ENCODE peak calls at places on chromosome 4, in four cellular contexts. One of them, this sample, is unnamed.

GRCh38 chr4:87313756-87314155 is 8.9 kb downstream of the HSD17B13 start:
- DNase-seq in fibroblast of the aortic adventitia: peak
- DNase-seq in OCI-LY7: no peak
- DNase-seq in choroid plexus epithelial cell: no peak
- DNase-seq in this sample: no peak

GRCh38 chr4:168319486-168320019 is 1.0 kb upstream of the DDX60 start:
- DNase-seq in fibroblast of the aortic adventitia: no peak
- DNase-seq in OCI-LY7: no peak
- DNase-seq in choroid plexus epithelial cell: no peak
- DNase-seq in this sample: no peak

GRCh38 chr4:107857741-107858140 is 33.0 kb downstream of the SGMS2 start:
- DNase-seq in fibroblast of the aortic adventitia: no peak
- DNase-seq in OCI-LY7: no peak
- DNase-seq in choroid plexus epithelial cell: no peak
- DNase-seq in this sample: no peak

GRCh38 chr4:109552240-109552639 is 7.8 kb upstream of the MCUB start:
- DNase-seq in fibroblast of the aortic adventitia: no peak
- DNase-seq in OCI-LY7: no peak
- DNase-seq in choroid plexus epithelial cell: no peak
- DNase-seq in this sample: no peak

GRCh38 chr4:169198167-169198566 is 72.6 kb downstream of the SH3RF1 start:
- DNase-seq in fibroblast of the aortic adventitia: no peak
- DNase-seq in OCI-LY7: no peak
- DNase-seq in choroid plexus epithelial cell: no peak
- DNase-seq in this sample: no peak

GRCh38 chr4:40990202-40990898 is 224.0 kb downstream of the APBB2 start:
- DNase-seq in fibroblast of the aortic adventitia: peak
- DNase-seq in OCI-LY7: no peak
- DNase-seq in choroid plexus epithelial cell: peak
- DNase-seq in this sample: peak

GRCh38 chr4:18155062-18156041 is 133.8 kb upstream of the LCORL start:
- DNase-seq in fibroblast of the aortic adventitia: no peak
- DNase-seq in OCI-LY7: no peak
- DNase-seq in choroid plexus epithelial cell: no peak
- DNase-seq in this sample: no peak

GRCh38 chr4:176302283-176303275 is 17.2 kb upstream of the SPCS3 start:
- DNase-seq in fibroblast of the aortic adventitia: peak
- DNase-seq in OCI-LY7: no peak
- DNase-seq in choroid plexus epithelial cell: peak
- DNase-seq in this sample: peak

GRCh38 chr4:36872679-36873078 is 371.9 kb upstream of the NWD2 start:
- DNase-seq in fibroblast of the aortic adventitia: no peak
- DNase-seq in OCI-LY7: no peak
- DNase-seq in choroid plexus epithelial cell: no peak
- DNase-seq in this sample: no peak

GRCh38 chr4:7070729-7071511 is 3.1 kb upstream of the GRPEL1 start:
- DNase-seq in fibroblast of the aortic adventitia: peak
- DNase-seq in OCI-LY7: peak
- DNase-seq in choroid plexus epithelial cell: peak
- DNase-seq in this sample: peak

GRCh38 chr4:36348403-36348938 is 67.1 kb downstream of the DTHD1 start:
- DNase-seq in fibroblast of the aortic adventitia: no peak
- DNase-seq in OCI-LY7: peak
- DNase-seq in choroid plexus epithelial cell: no peak
- DNase-seq in this sample: no peak

GRCh38 chr4:26171953-26172352 is 148.9 kb upstream of the RBPJ start:
- DNase-seq in fibroblast of the aortic adventitia: peak
- DNase-seq in OCI-LY7: no peak
- DNase-seq in choroid plexus epithelial cell: peak
- DNase-seq in this sample: peak

GRCh38 chr4:40055379-40055872 is 1.2 kb upstream of the N4BP2 start:
- DNase-seq in fibroblast of the aortic adventitia: no peak
- DNase-seq in OCI-LY7: no peak
- DNase-seq in choroid plexus epithelial cell: peak
- DNase-seq in this sample: no peak

DNA sequence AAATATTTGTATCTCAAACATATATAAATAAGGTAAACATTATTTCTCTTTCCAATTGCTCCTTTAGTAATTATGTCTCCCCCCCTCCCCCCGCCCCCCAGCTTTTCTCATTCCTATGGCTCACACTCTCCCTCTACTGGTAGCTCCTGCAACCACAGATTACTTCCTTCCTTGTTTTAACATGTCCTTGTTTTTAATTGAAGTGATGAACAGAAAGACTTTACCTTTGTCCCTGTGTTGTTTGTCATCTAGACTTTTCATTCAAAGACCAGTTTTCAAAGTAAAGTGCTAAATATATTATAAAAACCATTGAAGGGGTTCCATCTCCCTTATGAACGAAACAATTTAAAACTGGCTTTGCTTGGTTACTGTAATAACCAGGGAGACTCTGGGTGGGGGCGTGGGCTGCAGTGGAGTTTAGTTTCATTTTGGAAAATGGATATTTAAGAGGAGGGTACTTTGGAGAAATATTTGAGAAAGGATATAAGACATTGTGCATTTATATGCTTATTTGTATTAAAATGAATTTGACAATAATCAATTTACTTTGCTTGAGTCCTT is 352.9 kb downstream of the RAPGEF2 start:
- DNase-seq in fibroblast of the aortic adventitia: peak
- DNase-seq in OCI-LY7: peak
- DNase-seq in choroid plexus epithelial cell: peak
- DNase-seq in this sample: no peak
- H3K4me3 ChIP-seq in fibroblast of the aortic adventitia: no peak
- H3K4me3 ChIP-seq in OCI-LY7: no peak
- H3K4me3 ChIP-seq in choroid plexus epithelial cell: peak
- H3K4me3 ChIP-seq in this sample: no peak

GRCh38 chr4:48031802-48032525 is 15.4 kb downstream of the NIPAL1 start:
- DNase-seq in fibroblast of the aortic adventitia: peak
- DNase-seq in OCI-LY7: no peak
- DNase-seq in choroid plexus epithelial cell: peak
- DNase-seq in this sample: peak

GRCh38 chr4:48032721-48033120 is 16.1 kb downstream of the NIPAL1 start:
- DNase-seq in fibroblast of the aortic adventitia: peak
- DNase-seq in OCI-LY7: no peak
- DNase-seq in choroid plexus epithelial cell: peak
- DNase-seq in this sample: no peak

GRCh38 chr4:48037117-48037462 is 20.5 kb downstream of the NIPAL1 start:
- DNase-seq in fibroblast of the aortic adventitia: no peak
- DNase-seq in OCI-LY7: peak
- DNase-seq in choroid plexus epithelial cell: no peak
- DNase-seq in this sample: no peak

GRCh38 chr4:48035952-48036351 is 19.4 kb downstream of the NIPAL1 start:
- DNase-seq in fibroblast of the aortic adventitia: no peak
- DNase-seq in OCI-LY7: no peak
- DNase-seq in choroid plexus epithelial cell: no peak
- DNase-seq in this sample: no peak

GRCh38 chr4:48033825-48034413 is 17.3 kb downstream of the NIPAL1 start:
- DNase-seq in fibroblast of the aortic adventitia: peak
- DNase-seq in OCI-LY7: peak
- DNase-seq in choroid plexus epithelial cell: peak
- DNase-seq in this sample: no peak
- TF ChIP-seq CTCF in fibroblast of the aortic adventitia: peak
- TF ChIP-seq CTCF in OCI-LY7: peak
- TF ChIP-seq CTCF in choroid plexus epithelial cell: peak
- TF ChIP-seq CTCF in this sample: peak

GRCh38 chr4:74033721-74034120 is 4.8 kb downstream of the CXCL3 start:
- DNase-seq in fibroblast of the aortic adventitia: peak
- DNase-seq in OCI-LY7: no peak
- DNase-seq in choroid plexus epithelial cell: no peak
- DNase-seq in this sample: no peak

GRCh38 chr4:74041418-74041817 is 2.9 kb upstream of the CXCL3 start:
- DNase-seq in fibroblast of the aortic adventitia: no peak
- DNase-seq in OCI-LY7: no peak
- DNase-seq in choroid plexus epithelial cell: no peak
- DNase-seq in this sample: no peak

GRCh38 chr4:74039065-74039763 is 725 bp upstream of the CXCL3 start:
- DNase-seq in fibroblast of the aortic adventitia: peak
- DNase-seq in OCI-LY7: no peak
- DNase-seq in choroid plexus epithelial cell: peak
- DNase-seq in this sample: no peak

GRCh38 chr4:74038161-74039064 is at the start of gene CXCL3:
- DNase-seq in fibroblast of the aortic adventitia: peak
- DNase-seq in OCI-LY7: no peak
- DNase-seq in choroid plexus epithelial cell: peak
- DNase-seq in this sample: no peak

DNA sequence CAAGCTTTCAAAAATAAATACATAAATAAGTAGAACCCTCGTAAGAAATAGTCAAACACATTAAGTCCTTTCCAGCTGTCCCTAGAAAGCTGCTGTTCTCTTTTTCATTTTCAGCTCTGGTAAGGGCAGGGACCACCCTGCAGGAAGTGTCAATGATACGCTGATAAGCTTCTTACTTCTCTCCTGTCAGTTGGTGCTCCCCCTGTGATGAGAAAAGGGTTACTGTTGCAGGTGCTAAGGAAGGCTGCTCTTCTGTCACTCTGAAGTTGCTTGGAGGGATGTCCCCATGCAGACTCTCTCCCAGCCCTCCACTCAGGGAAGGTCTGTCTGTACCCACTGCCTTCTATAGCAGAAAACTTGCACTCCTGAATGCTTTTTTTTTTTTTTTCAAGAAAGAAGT is 1.4 kb downstream of the CXCL3 start:
- DNase-seq in fibroblast of the aortic adventitia: no peak
- DNase-seq in OCI-LY7: no peak
- DNase-seq in choroid plexus epithelial cell: no peak
- DNase-seq in this sample: no peak
- H3K4me3 ChIP-seq in fibroblast of the aortic adventitia: peak
- H3K4me3 ChIP-seq in OCI-LY7: no peak
- H3K4me3 ChIP-seq in choroid plexus epithelial cell: peak
- H3K4me3 ChIP-seq in this sample: peak

GRCh38 chr4:78592104-78592783 is 40.7 kb downstream of the ANXA3 start:
- DNase-seq in fibroblast of the aortic adventitia: no peak
- DNase-seq in OCI-LY7: peak
- DNase-seq in choroid plexus epithelial cell: no peak
- DNase-seq in this sample: no peak
- TF ChIP-seq CTCF in fibroblast of the aortic adventitia: peak
- TF ChIP-seq CTCF in OCI-LY7: peak
- TF ChIP-seq CTCF in choroid plexus epithelial cell: peak
- TF ChIP-seq CTCF in this sample: peak

GRCh38 chr4:143358923-143359694 is 22.4 kb downstream of the GAB1 start:
- DNase-seq in fibroblast of the aortic adventitia: peak
- DNase-seq in OCI-LY7: peak
- DNase-seq in choroid plexus epithelial cell: peak
- DNase-seq in this sample: no peak
- H3K4me3 ChIP-seq in fibroblast of the aortic adventitia: peak
- H3K4me3 ChIP-seq in OCI-LY7: peak
- H3K4me3 ChIP-seq in choroid plexus epithelial cell: no peak
- H3K4me3 ChIP-seq in this sample: no peak

GRCh38 chr4:119040261-119040660 is 95.4 kb upstream of the MYOZ2 start:
- DNase-seq in fibroblast of the aortic adventitia: no peak
- DNase-seq in OCI-LY7: no peak
- DNase-seq in choroid plexus epithelial cell: peak
- DNase-seq in this sample: no peak

GRCh38 chr4:119040711-119041185 is 94.9 kb upstream of the MYOZ2 start:
- DNase-seq in fibroblast of the aortic adventitia: peak
- DNase-seq in OCI-LY7: no peak
- DNase-seq in choroid plexus epithelial cell: peak
- DNase-seq in this sample: peak

GRCh38 chr4:119038465-119038864 is 97.2 kb upstream of the MYOZ2 start:
- DNase-seq in fibroblast of the aortic adventitia: peak
- DNase-seq in OCI-LY7: no peak
- DNase-seq in choroid plexus epithelial cell: peak
- DNase-seq in this sample: no peak

GRCh38 chr4:119039160-119039559 is 96.5 kb upstream of the MYOZ2 start:
- DNase-seq in fibroblast of the aortic adventitia: no peak
- DNase-seq in OCI-LY7: no peak
- DNase-seq in choroid plexus epithelial cell: no peak
- DNase-seq in this sample: no peak

DNA sequence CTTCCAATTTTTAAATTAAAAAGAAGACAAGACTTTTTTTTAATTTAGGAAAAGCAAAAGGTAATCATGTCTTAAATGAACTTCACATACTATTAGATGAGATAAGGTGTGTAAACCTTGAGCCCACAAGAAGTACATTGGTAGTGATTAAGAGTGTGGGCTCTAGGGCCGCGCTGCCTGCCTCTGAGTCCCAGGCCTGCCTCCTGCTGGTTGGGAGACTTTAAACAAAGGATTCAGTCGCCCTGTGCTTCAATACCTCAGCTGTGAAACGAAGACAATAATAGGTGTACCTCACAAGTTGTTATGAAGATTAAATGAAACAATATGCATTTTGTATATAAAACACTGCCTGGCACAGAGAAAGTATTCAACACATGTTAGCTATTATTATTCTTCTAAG is 95.9 kb upstream of the MYOZ2 start:
- DNase-seq in fibroblast of the aortic adventitia: no peak
- DNase-seq in OCI-LY7: peak
- DNase-seq in choroid plexus epithelial cell: peak
- DNase-seq in this sample: no peak
- TF ChIP-seq CTCF in fibroblast of the aortic adventitia: no peak
- TF ChIP-seq CTCF in OCI-LY7: peak
- TF ChIP-seq CTCF in choroid plexus epithelial cell: peak
- TF ChIP-seq CTCF in this sample: peak

GRCh38 chr4:575281-576141 is 584 bp downstream of the TMEM271 start:
- DNase-seq in fibroblast of the aortic adventitia: peak
- DNase-seq in OCI-LY7: no peak
- DNase-seq in choroid plexus epithelial cell: peak
- DNase-seq in this sample: peak

GRCh38 chr4:576245-576821 is at the start of gene TMEM271:
- DNase-seq in fibroblast of the aortic adventitia: no peak
- DNase-seq in OCI-LY7: no peak
- DNase-seq in choroid plexus epithelial cell: no peak
- DNase-seq in this sample: no peak

GRCh38 chr4:573122-573892 is 2.8 kb downstream of the TMEM271 start:
- DNase-seq in fibroblast of the aortic adventitia: no peak
- DNase-seq in OCI-LY7: no peak
- DNase-seq in choroid plexus epithelial cell: no peak
- DNase-seq in this sample: no peak

GRCh38 chr4:572594-572993 is 3.5 kb downstream of the TMEM271 start:
- DNase-seq in fibroblast of the aortic adventitia: no peak
- DNase-seq in OCI-LY7: no peak
- DNase-seq in choroid plexus epithelial cell: no peak
- DNase-seq in this sample: no peak

GRCh38 chr4:574346-575161 is 1.5 kb downstream of the TMEM271 start:
- DNase-seq in fibroblast of the aortic adventitia: no peak
- DNase-seq in OCI-LY7: no peak
- DNase-seq in choroid plexus epithelial cell: no peak
- DNase-seq in this sample: no peak
- H3K4me3 ChIP-seq in fibroblast of the aortic adventitia: no peak
- H3K4me3 ChIP-seq in OCI-LY7: no peak
- H3K4me3 ChIP-seq in choroid plexus epithelial cell: no peak
- H3K4me3 ChIP-seq in this sample: no peak

DNA sequence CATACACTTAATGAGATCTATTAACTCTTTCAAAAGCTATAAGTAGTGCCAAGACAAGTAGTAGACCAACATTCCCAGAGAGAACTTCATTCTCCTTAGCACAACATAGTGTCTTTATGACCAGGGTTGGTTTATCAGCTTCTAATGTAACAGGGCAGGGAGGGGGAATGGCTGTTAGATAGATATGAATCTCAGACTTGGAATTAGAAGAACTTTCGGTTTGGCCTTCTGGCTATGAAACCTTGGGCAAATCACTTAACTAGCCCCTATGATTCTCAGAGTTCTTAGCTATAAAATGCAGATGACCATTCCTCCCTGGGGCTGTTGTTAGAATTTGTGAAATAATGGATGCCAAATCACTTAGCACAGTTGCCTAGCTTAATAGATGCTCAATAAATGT is 132.2 kb downstream of the SLC10A7 start:
- DNase-seq in fibroblast of the aortic adventitia: no peak
- DNase-seq in OCI-LY7: no peak
- DNase-seq in choroid plexus epithelial cell: no peak
- DNase-seq in this sample: no peak
- TF ChIP-seq CTCF in fibroblast of the aortic adventitia: no peak
- TF ChIP-seq CTCF in OCI-LY7: no peak
- TF ChIP-seq CTCF in choroid plexus epithelial cell: no peak
- TF ChIP-seq CTCF in this sample: no peak

This sample was measured in astrocyte of the cerebellum.